ENCODE peak calls at places on chromosome 22, in six cellular contexts. O is iris pigment epithelial cell; G is A172; F is caudate nucleus; L is activated CD4-positive, CD25-positive, alpha-beta regulatory T cell; E is neuronal stem cell. J is an unnamed sample.

GRCh38 chr22:32761251-32761903 is 40.1 kb upstream of the TIMP3 start:
- DNase-seq in O (peak), G (peak), F (no peak), L (no peak), E (no peak), J (no peak)

GRCh38 chr22:33766056-33766455 is 154.2 kb downstream of the LARGE1 start:
- DNase-seq in O (no peak), G (no peak), F (no peak), L (no peak), E (no peak), J (no peak)

GRCh38 chr22:49903322-49904039 is 14.8 kb downstream of the ALG12 start:
- DNase-seq in O (no peak), G (no peak), F (no peak), L (no peak), E (no peak), J (no peak)

GRCh38 chr22:46536559-46537220 is 730 bp downstream of the CELSR1 start:
- DNase-seq in O (peak), G (no peak), F (no peak), L (no peak), E (peak), J (peak)

GRCh38 chr22:36853407-36854099 is 7.3 kb upstream of the NCF4 start:
- DNase-seq in O (peak), G (peak), F (peak), L (peak), E (peak), J (peak)

GRCh38 chr22:42808516-42808915 is 48.6 kb downstream of the ARFGAP3 start:
- DNase-seq in O (no peak), G (no peak), F (no peak), L (no peak), E (no peak), J (no peak)

GRCh38 chr22:22745225-22746060 is 101.0 kb downstream of the GGTLC2 start:
- DNase-seq in O (peak), G (peak), F (no peak), L (no peak), E (peak), J (peak)

GRCh38 chr22:49763696-49764095 is 64.0 kb downstream of the BRD1 start:
- DNase-seq in O (no peak), G (no peak), F (no peak), L (no peak), E (no peak), J (peak)

GRCh38 chr22:33975841-33976240 is 55.6 kb upstream of the LARGE1 start:
- DNase-seq in O (no peak), G (no peak), F (no peak), L (no peak), E (no peak), J (no peak)

GRCh38 chr22:42357221-42357620 is 75.0 kb downstream of the NFAM1 start:
- DNase-seq in O (no peak), G (no peak), F (no peak), L (no peak), E (no peak), J (no peak)

GRCh38 chr22:17926516-17926915 is 97.8 kb downstream of the MICAL3 start:
- DNase-seq in O (no peak), G (no peak), F (no peak), L (no peak), E (no peak), J (no peak)

GRCh38 chr22:23622634-23623033 is 9.5 kb downstream of the DRICH1 start:
- DNase-seq in O (peak), G (no peak), F (no peak), L (no peak), E (no peak), J (no peak)

GRCh38 chr22:42701694-42702093 is 19.0 kb downstream of the A4GALT start:
- DNase-seq in O (no peak), G (no peak), F (no peak), L (no peak), E (no peak), J (no peak)

GRCh38 chr22:39868741-39869140 is 24.8 kb downstream of the ENTHD1 start:
- DNase-seq in O (no peak), G (no peak), F (no peak), L (no peak), E (no peak), J (no peak)

GRCh38 chr22:36180038-36180880 is 19.7 kb upstream of the APOL3 start:
- DNase-seq in O (peak), G (peak), F (peak), L (peak), E (peak), J (peak)

GRCh38 chr22:31618057-31618456 is 44.0 kb downstream of the PISD start:
- DNase-seq in O (no peak), G (no peak), F (no peak), L (no peak), E (no peak), J (no peak)

GRCh38 chr22:46815559-46815895 is 53.1 kb downstream of the TBC1D22A start:
- DNase-seq in O (no peak), G (no peak), F (no peak), L (no peak), E (no peak), J (no peak)

J was measured in ecto neural progenitor cell.